ENCODE peak calls at places on chromosome 10, in six cellular contexts. One of them, this sample, is unnamed.
A peak's percentile ranks its signal among the peaks of the same experiment; 100 is the strongest.

GRCh38 chr10:77741746-77742145 is 104.1 kb upstream of the KCNMA1 start:
- DNase-seq in neural progenitor cell: no peak
- DNase-seq in A549: no peak
- DNase-seq in CD4-positive, alpha-beta T cell: no peak
- DNase-seq in upper lobe of right lung: no peak
- DNase-seq in MM.1S: no peak
- DNase-seq in this sample: no peak

GRCh38 chr10:74947781-74948401 is 121.5 kb downstream of the KAT6B start:
- DNase-seq in A549: no peak
- DNase-seq in CD4-positive, alpha-beta T cell: no peak
- DNase-seq in upper lobe of right lung: no peak
- DNase-seq in MM.1S: no peak
- DNase-seq in neural progenitor cell: peak; percentile 13
- DNase-seq in this sample: no peak

GRCh38 chr10:18594574-18595156 is 56.7 kb downstream of the NSUN6 start:
- DNase-seq in upper lobe of right lung: no peak
- DNase-seq in MM.1S: no peak
- DNase-seq in CD4-positive, alpha-beta T cell: no peak
- DNase-seq in A549: peak; percentile 52
- DNase-seq in neural progenitor cell: peak; percentile 36
- DNase-seq in this sample: no peak

GRCh38 chr10:6501931-6502330 is 78.1 kb downstream of the PRKCQ start:
- DNase-seq in upper lobe of right lung: no peak
- DNase-seq in neural progenitor cell: no peak
- DNase-seq in A549: no peak
- DNase-seq in CD4-positive, alpha-beta T cell: no peak
- DNase-seq in MM.1S: no peak
- DNase-seq in this sample: no peak

GRCh38 chr10:80202934-80203834 is 2.2 kb downstream of the ANXA11 start:
- DNase-seq in neural progenitor cell: peak; percentile 58
- DNase-seq in A549: peak; percentile 75
- DNase-seq in CD4-positive, alpha-beta T cell: peak; percentile 57
- DNase-seq in upper lobe of right lung: peak; percentile 74
- DNase-seq in MM.1S: peak; percentile 80
- DNase-seq in this sample: peak; percentile 69

GRCh38 chr10:123380491-123381085 is 226.4 kb downstream of the BUB3 start:
- DNase-seq in neural progenitor cell: peak; percentile 23
- DNase-seq in A549: peak; percentile 35
- DNase-seq in MM.1S: no peak
- DNase-seq in upper lobe of right lung: no peak
- DNase-seq in CD4-positive, alpha-beta T cell: no peak
- DNase-seq in this sample: no peak

GRCh38 chr10:29517352-29517923 is 117.3 kb downstream of the SVIL start:
- DNase-seq in CD4-positive, alpha-beta T cell: no peak
- DNase-seq in A549: peak; percentile 46
- DNase-seq in upper lobe of right lung: no peak
- DNase-seq in neural progenitor cell: peak; percentile 79
- DNase-seq in MM.1S: no peak
- DNase-seq in this sample: no peak

GRCh38 chr10:7988985-7989384 is 65.5 kb upstream of the GATA3 start:
- DNase-seq in CD4-positive, alpha-beta T cell: no peak
- DNase-seq in upper lobe of right lung: no peak
- DNase-seq in MM.1S: no peak
- DNase-seq in neural progenitor cell: no peak
- DNase-seq in A549: peak; percentile 37
- DNase-seq in this sample: no peak

GRCh38 chr10:4902571-4903011 is 60.6 kb upstream of the AKR1C1 start:
- DNase-seq in neural progenitor cell: no peak
- DNase-seq in upper lobe of right lung: no peak
- DNase-seq in A549: no peak
- DNase-seq in CD4-positive, alpha-beta T cell: no peak
- DNase-seq in MM.1S: no peak
- DNase-seq in this sample: peak; percentile 41

GRCh38 chr10:11539191-11539868 is 72.1 kb downstream of the USP6NL start:
- DNase-seq in CD4-positive, alpha-beta T cell: no peak
- DNase-seq in A549: no peak
- DNase-seq in neural progenitor cell: no peak
- DNase-seq in upper lobe of right lung: no peak
- DNase-seq in MM.1S: no peak
- DNase-seq in this sample: no peak

GRCh38 chr10:100802196-100802595 is 56.8 kb downstream of the PAX2 start:
- DNase-seq in MM.1S: no peak
- DNase-seq in neural progenitor cell: no peak
- DNase-seq in A549: no peak
- DNase-seq in upper lobe of right lung: peak; percentile 26
- DNase-seq in CD4-positive, alpha-beta T cell: no peak
- DNase-seq in this sample: no peak

GRCh38 chr10:24579911-24580310 is 143.8 kb downstream of the ARHGAP21 start:
- DNase-seq in MM.1S: no peak
- DNase-seq in neural progenitor cell: peak; percentile 73
- DNase-seq in upper lobe of right lung: no peak
- DNase-seq in A549: no peak
- DNase-seq in CD4-positive, alpha-beta T cell: no peak
- DNase-seq in this sample: no peak

GRCh38 chr10:11012476-11012875 is 5.2 kb upstream of the CELF2 start:
- DNase-seq in CD4-positive, alpha-beta T cell: no peak
- DNase-seq in MM.1S: no peak
- DNase-seq in A549: no peak
- DNase-seq in neural progenitor cell: no peak
- DNase-seq in upper lobe of right lung: peak; percentile 69
- DNase-seq in this sample: peak; percentile 84

GRCh38 chr10:86599729-86600128 is 54.6 kb upstream of the OPN4 start:
- DNase-seq in A549: no peak
- DNase-seq in neural progenitor cell: peak; percentile 28
- DNase-seq in CD4-positive, alpha-beta T cell: no peak
- DNase-seq in MM.1S: peak; percentile 30
- DNase-seq in upper lobe of right lung: no peak
- DNase-seq in this sample: no peak

GRCh38 chr10:90872648-90873020 is 860 bp downstream of the RPP30 start:
- DNase-seq in MM.1S: no peak
- DNase-seq in neural progenitor cell: no peak
- DNase-seq in A549: no peak
- DNase-seq in CD4-positive, alpha-beta T cell: no peak
- DNase-seq in upper lobe of right lung: no peak
- DNase-seq in this sample: no peak

GRCh38 chr10:14173706-14174594 is 156.8 kb downstream of the FRMD4A start:
- DNase-seq in neural progenitor cell: peak; percentile 78
- DNase-seq in MM.1S: peak; percentile 25
- DNase-seq in upper lobe of right lung: no peak
- DNase-seq in A549: no peak
- DNase-seq in CD4-positive, alpha-beta T cell: no peak
- DNase-seq in this sample: no peak

GRCh38 chr10:88979153-88979562 is 11.4 kb upstream of the FAS start:
- DNase-seq in neural progenitor cell: peak; percentile 18
- DNase-seq in A549: no peak
- DNase-seq in CD4-positive, alpha-beta T cell: no peak
- DNase-seq in MM.1S: no peak
- DNase-seq in upper lobe of right lung: no peak
- DNase-seq in this sample: peak; percentile 26

GRCh38 chr10:42754155-42755027 is 28.2 kb upstream of the BMS1 start:
- DNase-seq in upper lobe of right lung: peak; percentile 71
- DNase-seq in A549: no peak
- DNase-seq in neural progenitor cell: peak; percentile 59
- DNase-seq in CD4-positive, alpha-beta T cell: no peak
- DNase-seq in MM.1S: no peak
- DNase-seq in this sample: no peak

GRCh38 chr10:117830832-117831231 is 215.9 kb downstream of the RAB11FIP2 start:
- DNase-seq in upper lobe of right lung: no peak
- DNase-seq in CD4-positive, alpha-beta T cell: peak; percentile 20
- DNase-seq in A549: no peak
- DNase-seq in neural progenitor cell: peak; percentile 91
- DNase-seq in MM.1S: no peak
- DNase-seq in this sample: no peak

GRCh38 chr10:73841526-73842285 is 30.3 kb upstream of the NDST2 start:
- DNase-seq in upper lobe of right lung: no peak
- DNase-seq in neural progenitor cell: no peak
- DNase-seq in CD4-positive, alpha-beta T cell: no peak
- DNase-seq in A549: no peak
- DNase-seq in MM.1S: no peak
- DNase-seq in this sample: no peak

GRCh38 chr10:104209575-104210198 is 22.5 kb downstream of the CFAP43 start:
- DNase-seq in A549: peak; percentile 51
- DNase-seq in upper lobe of right lung: no peak
- DNase-seq in CD4-positive, alpha-beta T cell: peak; percentile 16
- DNase-seq in MM.1S: peak; percentile 41
- DNase-seq in neural progenitor cell: peak; percentile 73
- DNase-seq in this sample: no peak

GRCh38 chr10:76632158-76633051 is 1005.2 kb downstream of the KCNMA1 start:
- DNase-seq in upper lobe of right lung: no peak
- DNase-seq in A549: peak; percentile 34
- DNase-seq in neural progenitor cell: peak; percentile 64
- DNase-seq in MM.1S: peak; percentile 35
- DNase-seq in CD4-positive, alpha-beta T cell: no peak
- DNase-seq in this sample: no peak

GRCh38 chr10:70232155-70232858 is 922 bp downstream of the PPA1 start:
- DNase-seq in MM.1S: peak; percentile 39
- DNase-seq in CD4-positive, alpha-beta T cell: peak; percentile 30
- DNase-seq in neural progenitor cell: peak; percentile 60
- DNase-seq in A549: peak; percentile 43
- DNase-seq in upper lobe of right lung: peak; percentile 79
- DNase-seq in this sample: no peak

GRCh38 chr10:63487990-63488389 is 22.2 kb upstream of the JMJD1C start:
- DNase-seq in upper lobe of right lung: no peak
- DNase-seq in A549: no peak
- DNase-seq in neural progenitor cell: no peak
- DNase-seq in MM.1S: no peak
- DNase-seq in CD4-positive, alpha-beta T cell: no peak
- DNase-seq in this sample: no peak

GRCh38 chr10:86128360-86128759 is 238.2 kb downstream of the GRID1 start:
- DNase-seq in upper lobe of right lung: no peak
- DNase-seq in MM.1S: no peak
- DNase-seq in A549: no peak
- DNase-seq in neural progenitor cell: no peak
- DNase-seq in CD4-positive, alpha-beta T cell: no peak
- DNase-seq in this sample: no peak

GRCh38 chr10:6473901-6474370 is 106.1 kb downstream of the PRKCQ start:
- DNase-seq in MM.1S: peak; percentile 89
- DNase-seq in upper lobe of right lung: no peak
- DNase-seq in CD4-positive, alpha-beta T cell: peak; percentile 25
- DNase-seq in A549: no peak
- DNase-seq in neural progenitor cell: no peak
- DNase-seq in this sample: no peak

GRCh38 chr10:50431118-50431517 is 179.8 kb upstream of the ASAH2 start:
- DNase-seq in A549: no peak
- DNase-seq in CD4-positive, alpha-beta T cell: no peak
- DNase-seq in MM.1S: no peak
- DNase-seq in upper lobe of right lung: no peak
- DNase-seq in neural progenitor cell: no peak
- DNase-seq in this sample: no peak

GRCh38 chr10:16314259-16314658 is 122.6 kb upstream of the PTER start:
- DNase-seq in A549: peak; percentile 9
- DNase-seq in MM.1S: no peak
- DNase-seq in CD4-positive, alpha-beta T cell: no peak
- DNase-seq in neural progenitor cell: peak; percentile 18
- DNase-seq in upper lobe of right lung: no peak
- DNase-seq in this sample: no peak

GRCh38 chr10:121589553-121589952 is 8.7 kb downstream of the FGFR2 start:
- DNase-seq in upper lobe of right lung: no peak
- DNase-seq in A549: no peak
- DNase-seq in neural progenitor cell: no peak
- DNase-seq in MM.1S: no peak
- DNase-seq in CD4-positive, alpha-beta T cell: no peak
- DNase-seq in this sample: no peak
- H3K9me3 ChIP-seq in upper lobe of right lung: no peaks in the 10 kb centered on the region
- H3K9me3 ChIP-seq in A549: no peaks in the 10 kb centered on the region
- H3K9me3 ChIP-seq in neural progenitor cell: peaks cover 4% of the 10 kb centered on the region
- H3K9me3 ChIP-seq in MM.1S: no peaks in the 10 kb centered on the region
- H3K9me3 ChIP-seq in CD4-positive, alpha-beta T cell: no peaks in the 10 kb centered on the region
- H3K9me3 ChIP-seq in this sample: no peaks in the 10 kb centered on the region

GRCh38 chr10:79176949-79177602 is 108.3 kb downstream of the ZMIZ1 start:
- DNase-seq in upper lobe of right lung: no peak
- DNase-seq in CD4-positive, alpha-beta T cell: no peak
- DNase-seq in A549: no peak
- DNase-seq in neural progenitor cell: no peak
- DNase-seq in MM.1S: no peak
- DNase-seq in this sample: no peak
- H3K27ac ChIP-seq in upper lobe of right lung: peak overlapping the region; percentile 36
- H3K27ac ChIP-seq in CD4-positive, alpha-beta T cell: no peak overlapping the region
- H3K27ac ChIP-seq in A549: peak overlapping the region; percentile 66
- H3K27ac ChIP-seq in neural progenitor cell: no peak overlapping the region
- H3K27ac ChIP-seq in MM.1S: no peak overlapping the region
- H3K27ac ChIP-seq in this sample: peak overlapping the region; percentile 32

GRCh38 chr10:92076722-92077121 is 153.2 kb downstream of the BTAF1 start:
- DNase-seq in A549: no peak
- DNase-seq in CD4-positive, alpha-beta T cell: no peak
- DNase-seq in neural progenitor cell: no peak
- DNase-seq in MM.1S: no peak
- DNase-seq in upper lobe of right lung: no peak
- DNase-seq in this sample: no peak
- H3K9me3 ChIP-seq in A549: no peaks in the 10 kb centered on the region
- H3K9me3 ChIP-seq in CD4-positive, alpha-beta T cell: no peaks in the 10 kb centered on the region
- H3K9me3 ChIP-seq in neural progenitor cell: no peaks in the 10 kb centered on the region
- H3K9me3 ChIP-seq in MM.1S: no peaks in the 10 kb centered on the region
- H3K9me3 ChIP-seq in upper lobe of right lung: no peaks in the 10 kb centered on the region
- H3K9me3 ChIP-seq in this sample: no peaks in the 10 kb centered on the region

GRCh38 chr10:71889388-71889987 is 38.4 kb upstream of the PSAP start:
- DNase-seq in neural progenitor cell: no peak
- DNase-seq in A549: no peak
- DNase-seq in CD4-positive, alpha-beta T cell: no peak
- DNase-seq in upper lobe of right lung: no peak
- DNase-seq in MM.1S: no peak
- DNase-seq in this sample: no peak
- H3K27ac ChIP-seq in neural progenitor cell: no peak overlapping the region
- H3K27ac ChIP-seq in A549: peak overlapping the region; percentile 97
- H3K27ac ChIP-seq in CD4-positive, alpha-beta T cell: no peak overlapping the region
- H3K27ac ChIP-seq in upper lobe of right lung: peak overlapping the region; percentile 74
- H3K27ac ChIP-seq in MM.1S: peak overlapping the region; percentile 81
- H3K27ac ChIP-seq in this sample: peak overlapping the region; percentile 76

GRCh38 chr10:130801276-130801675 is 510.2 kb downstream of the TCERG1L start:
- DNase-seq in MM.1S: no peak
- DNase-seq in upper lobe of right lung: peak; percentile 55
- DNase-seq in neural progenitor cell: no peak
- DNase-seq in CD4-positive, alpha-beta T cell: no peak
- DNase-seq in A549: no peak
- DNase-seq in this sample: no peak

GRCh38 chr10:130800281-130800680 is 511.2 kb downstream of the TCERG1L start:
- DNase-seq in CD4-positive, alpha-beta T cell: no peak
- DNase-seq in MM.1S: no peak
- DNase-seq in neural progenitor cell: no peak
- DNase-seq in A549: no peak
- DNase-seq in upper lobe of right lung: no peak
- DNase-seq in this sample: no peak

GRCh38 chr10:130792096-130792845 is 519.2 kb downstream of the TCERG1L start:
- DNase-seq in neural progenitor cell: no peak
- DNase-seq in upper lobe of right lung: no peak
- DNase-seq in A549: no peak
- DNase-seq in MM.1S: no peak
- DNase-seq in CD4-positive, alpha-beta T cell: no peak
- DNase-seq in this sample: no peak

GRCh38 chr10:130799532-130799931 is 512.0 kb downstream of the TCERG1L start:
- DNase-seq in A549: no peak
- DNase-seq in MM.1S: no peak
- DNase-seq in upper lobe of right lung: peak; percentile 13
- DNase-seq in CD4-positive, alpha-beta T cell: no peak
- DNase-seq in neural progenitor cell: no peak
- DNase-seq in this sample: no peak

DNA sequence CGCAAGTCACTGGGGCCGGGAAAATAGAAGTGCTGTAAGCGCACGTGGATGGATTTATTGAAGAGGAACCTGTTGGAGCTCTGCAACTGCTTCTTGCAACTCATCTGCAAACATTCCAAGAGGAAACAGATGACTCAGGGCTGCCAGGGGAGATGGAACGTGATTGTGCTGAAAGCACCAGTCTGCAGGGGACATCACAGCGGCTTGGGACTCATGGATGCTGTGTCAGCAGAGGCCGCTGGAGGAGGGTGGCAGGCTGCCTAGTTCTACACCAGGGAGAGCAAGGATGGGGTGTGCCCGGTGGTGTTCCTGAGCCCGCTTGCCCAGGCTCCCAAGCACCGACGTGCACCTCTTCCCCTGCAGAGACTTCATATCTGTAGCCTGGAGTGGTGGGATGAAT is 515.7 kb downstream of the TCERG1L start:
- DNase-seq in neural progenitor cell: no peak
- DNase-seq in CD4-positive, alpha-beta T cell: no peak
- DNase-seq in upper lobe of right lung: no peak
- DNase-seq in MM.1S: no peak
- DNase-seq in A549: no peak
- DNase-seq in this sample: no peak
- H3K9me3 ChIP-seq in neural progenitor cell: no peaks in the 10 kb centered on the region
- H3K9me3 ChIP-seq in CD4-positive, alpha-beta T cell: no peaks in the 10 kb centered on the region
- H3K9me3 ChIP-seq in upper lobe of right lung: no peaks in the 10 kb centered on the region
- H3K9me3 ChIP-seq in MM.1S: no peaks in the 10 kb centered on the region
- H3K9me3 ChIP-seq in A549: peaks cover 2% of the 10 kb centered on the region
- H3K9me3 ChIP-seq in this sample: no peaks in the 10 kb centered on the region